ENCODE peak calls at places on chromosomes 6 and 20, in ten cellular contexts. One of them, this sample, is unnamed.

GRCh38 chr20:272718-273117 is 15.2 kb downstream of the DEFB132 start:
- DNase-seq in CD8-positive, alpha-beta memory T cell: no peak
- DNase-seq in epithelial cell of esophagus: no peak
- DNase-seq in type B pancreatic cell: no peak
- DNase-seq in non-pigmented ciliary epithelial cell: no peak
- DNase-seq in Right ventricle myocardium inferior: no peak
- DNase-seq in Calu3: no peak
- DNase-seq in cardiac fibroblast: no peak
- DNase-seq in NCI-H1436 treated with DMSO at 0.1 percent for 48 hours: no peak
- DNase-seq in activated gamma-delta T cell: no peak
- DNase-seq in this sample: no peak

GRCh38 chr20:33370296-33370695 is 31.0 kb downstream of the CDK5RAP1 start:
- DNase-seq in Calu3: no peak
- DNase-seq in Right ventricle myocardium inferior: no peak
- DNase-seq in cardiac fibroblast: peak; percentile 6
- DNase-seq in NCI-H1436 treated with DMSO at 0.1 percent for 48 hours: no peak
- DNase-seq in activated gamma-delta T cell: no peak
- DNase-seq in epithelial cell of esophagus: peak; percentile 44
- DNase-seq in CD8-positive, alpha-beta memory T cell: peak; percentile 76
- DNase-seq in non-pigmented ciliary epithelial cell: no peak
- DNase-seq in type B pancreatic cell: no peak
- DNase-seq in this sample: no peak

GRCh38 chr6:136921936-136922679 is at the start of gene SLC35D3:
- DNase-seq in non-pigmented ciliary epithelial cell: no peak
- DNase-seq in CD8-positive, alpha-beta memory T cell: no peak
- DNase-seq in NCI-H1436 treated with DMSO at 0.1 percent for 48 hours: no peak
- DNase-seq in Right ventricle myocardium inferior: no peak
- DNase-seq in cardiac fibroblast: peak; percentile 23
- DNase-seq in type B pancreatic cell: peak; percentile 71
- DNase-seq in activated gamma-delta T cell: no peak
- DNase-seq in Calu3: peak; percentile 9
- DNase-seq in epithelial cell of esophagus: peak; percentile 7
- DNase-seq in this sample: peak; percentile 61

GRCh38 chr20:4160761-4161305 is 145.5 kb upstream of the RNF24 start:
- DNase-seq in cardiac fibroblast: no peak
- DNase-seq in type B pancreatic cell: peak; percentile 79
- DNase-seq in NCI-H1436 treated with DMSO at 0.1 percent for 48 hours: no peak
- DNase-seq in epithelial cell of esophagus: peak; percentile 75
- DNase-seq in CD8-positive, alpha-beta memory T cell: no peak
- DNase-seq in Calu3: no peak
- DNase-seq in non-pigmented ciliary epithelial cell: no peak
- DNase-seq in activated gamma-delta T cell: peak; percentile 39
- DNase-seq in Right ventricle myocardium inferior: no peak
- DNase-seq in this sample: no peak

GRCh38 chr6:136958168-136958567 is 36.1 kb downstream of the SLC35D3 start:
- DNase-seq in type B pancreatic cell: no peak
- DNase-seq in activated gamma-delta T cell: no peak
- DNase-seq in CD8-positive, alpha-beta memory T cell: no peak
- DNase-seq in Calu3: no peak
- DNase-seq in cardiac fibroblast: no peak
- DNase-seq in non-pigmented ciliary epithelial cell: no peak
- DNase-seq in epithelial cell of esophagus: no peak
- DNase-seq in NCI-H1436 treated with DMSO at 0.1 percent for 48 hours: no peak
- DNase-seq in Right ventricle myocardium inferior: no peak
- DNase-seq in this sample: no peak

GRCh38 chr6:26045046-26045938 is 41.9 kb upstream of the HFE start:
- DNase-seq in cardiac fibroblast: peak; percentile 97
- DNase-seq in activated gamma-delta T cell: peak; percentile 22
- DNase-seq in NCI-H1436 treated with DMSO at 0.1 percent for 48 hours: peak; percentile 92
- DNase-seq in type B pancreatic cell: no peak
- DNase-seq in CD8-positive, alpha-beta memory T cell: peak; percentile 71
- DNase-seq in Right ventricle myocardium inferior: peak; percentile 70
- DNase-seq in non-pigmented ciliary epithelial cell: no peak
- DNase-seq in epithelial cell of esophagus: peak; percentile 92
- DNase-seq in Calu3: peak; percentile 81
- DNase-seq in this sample: peak; percentile 88

GRCh38 chr6:88629838-88630462 is 333.5 kb downstream of the RNGTT start:
- DNase-seq in non-pigmented ciliary epithelial cell: peak; percentile 6
- DNase-seq in Right ventricle myocardium inferior: no peak
- DNase-seq in type B pancreatic cell: no peak
- DNase-seq in activated gamma-delta T cell: no peak
- DNase-seq in epithelial cell of esophagus: no peak
- DNase-seq in NCI-H1436 treated with DMSO at 0.1 percent for 48 hours: no peak
- DNase-seq in Calu3: no peak
- DNase-seq in CD8-positive, alpha-beta memory T cell: no peak
- DNase-seq in cardiac fibroblast: no peak
- DNase-seq in this sample: no peak

GRCh38 chr20:54340667-54341081 is 132.8 kb downstream of the PFDN4 start:
- DNase-seq in non-pigmented ciliary epithelial cell: peak; percentile 61
- DNase-seq in cardiac fibroblast: peak; percentile 79
- DNase-seq in Right ventricle myocardium inferior: no peak
- DNase-seq in Calu3: no peak
- DNase-seq in NCI-H1436 treated with DMSO at 0.1 percent for 48 hours: no peak
- DNase-seq in epithelial cell of esophagus: no peak
- DNase-seq in activated gamma-delta T cell: no peak
- DNase-seq in CD8-positive, alpha-beta memory T cell: no peak
- DNase-seq in type B pancreatic cell: no peak
- DNase-seq in this sample: no peak

GRCh38 chr6:140811642-140812041 is 1321.1 kb upstream of the GJE1 start:
- DNase-seq in Right ventricle myocardium inferior: no peak
- DNase-seq in cardiac fibroblast: no peak
- DNase-seq in NCI-H1436 treated with DMSO at 0.1 percent for 48 hours: no peak
- DNase-seq in type B pancreatic cell: no peak
- DNase-seq in CD8-positive, alpha-beta memory T cell: no peak
- DNase-seq in Calu3: no peak
- DNase-seq in epithelial cell of esophagus: no peak
- DNase-seq in non-pigmented ciliary epithelial cell: no peak
- DNase-seq in activated gamma-delta T cell: no peak
- DNase-seq in this sample: no peak

GRCh38 chr20:35000922-35001595 is 45.4 kb downstream of the MYH7B start:
- DNase-seq in cardiac fibroblast: no peak
- DNase-seq in epithelial cell of esophagus: no peak
- DNase-seq in CD8-positive, alpha-beta memory T cell: no peak
- DNase-seq in Calu3: no peak
- DNase-seq in Right ventricle myocardium inferior: peak; percentile 47
- DNase-seq in non-pigmented ciliary epithelial cell: no peak
- DNase-seq in type B pancreatic cell: no peak
- DNase-seq in NCI-H1436 treated with DMSO at 0.1 percent for 48 hours: no peak
- DNase-seq in activated gamma-delta T cell: no peak
- DNase-seq in this sample: no peak

GRCh38 chr20:15515706-15516105 is 1057.5 kb downstream of the KIF16B start:
- DNase-seq in type B pancreatic cell: no peak
- DNase-seq in CD8-positive, alpha-beta memory T cell: no peak
- DNase-seq in Calu3: no peak
- DNase-seq in non-pigmented ciliary epithelial cell: no peak
- DNase-seq in activated gamma-delta T cell: no peak
- DNase-seq in Right ventricle myocardium inferior: no peak
- DNase-seq in epithelial cell of esophagus: no peak
- DNase-seq in cardiac fibroblast: no peak
- DNase-seq in NCI-H1436 treated with DMSO at 0.1 percent for 48 hours: no peak
- DNase-seq in this sample: no peak

GRCh38 chr6:155261146-155261900 is 2.5 kb upstream of the CLDN20 start:
- DNase-seq in Right ventricle myocardium inferior: no peak
- DNase-seq in cardiac fibroblast: no peak
- DNase-seq in Calu3: no peak
- DNase-seq in non-pigmented ciliary epithelial cell: no peak
- DNase-seq in type B pancreatic cell: no peak
- DNase-seq in epithelial cell of esophagus: no peak
- DNase-seq in CD8-positive, alpha-beta memory T cell: no peak
- DNase-seq in activated gamma-delta T cell: no peak
- DNase-seq in NCI-H1436 treated with DMSO at 0.1 percent for 48 hours: no peak
- DNase-seq in this sample: no peak

GRCh38 chr6:140252099-140252498 is 877.7 kb upstream of the CITED2 start:
- DNase-seq in epithelial cell of esophagus: peak; percentile 18
- DNase-seq in NCI-H1436 treated with DMSO at 0.1 percent for 48 hours: no peak
- DNase-seq in CD8-positive, alpha-beta memory T cell: no peak
- DNase-seq in activated gamma-delta T cell: no peak
- DNase-seq in non-pigmented ciliary epithelial cell: no peak
- DNase-seq in cardiac fibroblast: peak; percentile 32
- DNase-seq in Calu3: no peak
- DNase-seq in Right ventricle myocardium inferior: no peak
- DNase-seq in type B pancreatic cell: no peak
- DNase-seq in this sample: no peak

GRCh38 chr20:23436681-23437080 is 2.8 kb upstream of the CSTL1 start:
- DNase-seq in epithelial cell of esophagus: no peak
- DNase-seq in Calu3: no peak
- DNase-seq in non-pigmented ciliary epithelial cell: no peak
- DNase-seq in NCI-H1436 treated with DMSO at 0.1 percent for 48 hours: no peak
- DNase-seq in Right ventricle myocardium inferior: no peak
- DNase-seq in CD8-positive, alpha-beta memory T cell: no peak
- DNase-seq in activated gamma-delta T cell: no peak
- DNase-seq in cardiac fibroblast: no peak
- DNase-seq in type B pancreatic cell: no peak
- DNase-seq in this sample: no peak

GRCh38 chr20:23658989-23659609 is 21.3 kb upstream of the CST3 start:
- DNase-seq in Calu3: no peak
- DNase-seq in NCI-H1436 treated with DMSO at 0.1 percent for 48 hours: no peak
- DNase-seq in activated gamma-delta T cell: no peak
- DNase-seq in Right ventricle myocardium inferior: no peak
- DNase-seq in CD8-positive, alpha-beta memory T cell: no peak
- DNase-seq in non-pigmented ciliary epithelial cell: no peak
- DNase-seq in epithelial cell of esophagus: no peak
- DNase-seq in cardiac fibroblast: no peak
- DNase-seq in type B pancreatic cell: no peak
- DNase-seq in this sample: no peak

GRCh38 chr20:8756410-8756809 is 312.5 kb upstream of the PLCB4 start:
- DNase-seq in Right ventricle myocardium inferior: no peak
- DNase-seq in epithelial cell of esophagus: peak; percentile 70
- DNase-seq in cardiac fibroblast: peak; percentile 92
- DNase-seq in activated gamma-delta T cell: no peak
- DNase-seq in non-pigmented ciliary epithelial cell: peak; percentile 80
- DNase-seq in Calu3: no peak
- DNase-seq in CD8-positive, alpha-beta memory T cell: no peak
- DNase-seq in NCI-H1436 treated with DMSO at 0.1 percent for 48 hours: no peak
- DNase-seq in type B pancreatic cell: no peak
- DNase-seq in this sample: no peak

GRCh38 chr20:47749367-47749766 is 35.9 kb downstream of the SULF2 start:
- DNase-seq in CD8-positive, alpha-beta memory T cell: no peak
- DNase-seq in Calu3: no peak
- DNase-seq in non-pigmented ciliary epithelial cell: no peak
- DNase-seq in epithelial cell of esophagus: no peak
- DNase-seq in cardiac fibroblast: no peak
- DNase-seq in NCI-H1436 treated with DMSO at 0.1 percent for 48 hours: no peak
- DNase-seq in type B pancreatic cell: no peak
- DNase-seq in activated gamma-delta T cell: no peak
- DNase-seq in Right ventricle myocardium inferior: no peak
- DNase-seq in this sample: no peak

GRCh38 chr6:17845598-17845997 is 138.9 kb upstream of the NUP153 start:
- DNase-seq in CD8-positive, alpha-beta memory T cell: no peak
- DNase-seq in NCI-H1436 treated with DMSO at 0.1 percent for 48 hours: no peak
- DNase-seq in non-pigmented ciliary epithelial cell: no peak
- DNase-seq in Calu3: no peak
- DNase-seq in epithelial cell of esophagus: no peak
- DNase-seq in Right ventricle myocardium inferior: no peak
- DNase-seq in cardiac fibroblast: no peak
- DNase-seq in activated gamma-delta T cell: no peak
- DNase-seq in type B pancreatic cell: no peak
- DNase-seq in this sample: no peak

GRCh38 chr6:47147175-47147727 is 105.1 kb upstream of the ADGRF1 start:
- DNase-seq in epithelial cell of esophagus: no peak
- DNase-seq in activated gamma-delta T cell: no peak
- DNase-seq in NCI-H1436 treated with DMSO at 0.1 percent for 48 hours: no peak
- DNase-seq in type B pancreatic cell: no peak
- DNase-seq in non-pigmented ciliary epithelial cell: no peak
- DNase-seq in cardiac fibroblast: no peak
- DNase-seq in CD8-positive, alpha-beta memory T cell: no peak
- DNase-seq in Right ventricle myocardium inferior: no peak
- DNase-seq in Calu3: no peak
- DNase-seq in this sample: no peak

GRCh38 chr6:140602431-140602836 is 1228.0 kb upstream of the CITED2 start:
- DNase-seq in Right ventricle myocardium inferior: no peak
- DNase-seq in cardiac fibroblast: no peak
- DNase-seq in Calu3: no peak
- DNase-seq in activated gamma-delta T cell: no peak
- DNase-seq in epithelial cell of esophagus: no peak
- DNase-seq in CD8-positive, alpha-beta memory T cell: no peak
- DNase-seq in type B pancreatic cell: no peak
- DNase-seq in non-pigmented ciliary epithelial cell: no peak
- DNase-seq in NCI-H1436 treated with DMSO at 0.1 percent for 48 hours: no peak
- DNase-seq in this sample: no peak

GRCh38 chr6:22026160-22026678 is 270.6 kb downstream of the PRL start:
- DNase-seq in CD8-positive, alpha-beta memory T cell: no peak
- DNase-seq in Calu3: no peak
- DNase-seq in cardiac fibroblast: no peak
- DNase-seq in Right ventricle myocardium inferior: no peak
- DNase-seq in activated gamma-delta T cell: no peak
- DNase-seq in type B pancreatic cell: no peak
- DNase-seq in non-pigmented ciliary epithelial cell: no peak
- DNase-seq in NCI-H1436 treated with DMSO at 0.1 percent for 48 hours: no peak
- DNase-seq in epithelial cell of esophagus: no peak
- DNase-seq in this sample: no peak

GRCh38 chr20:3238616-3239025 is 369 bp downstream of the SLC4A11 start:
- DNase-seq in Right ventricle myocardium inferior: peak; percentile 56
- DNase-seq in Calu3: peak; percentile 42
- DNase-seq in activated gamma-delta T cell: no peak
- DNase-seq in cardiac fibroblast: peak; percentile 18
- DNase-seq in type B pancreatic cell: no peak
- DNase-seq in non-pigmented ciliary epithelial cell: no peak
- DNase-seq in NCI-H1436 treated with DMSO at 0.1 percent for 48 hours: no peak
- DNase-seq in epithelial cell of esophagus: peak; percentile 62
- DNase-seq in CD8-positive, alpha-beta memory T cell: peak; percentile 36
- DNase-seq in this sample: peak; percentile 66

GRCh38 chr20:23179766-23180403 is 93.8 kb upstream of the CD93 start:
- DNase-seq in epithelial cell of esophagus: no peak
- DNase-seq in NCI-H1436 treated with DMSO at 0.1 percent for 48 hours: no peak
- DNase-seq in Right ventricle myocardium inferior: no peak
- DNase-seq in cardiac fibroblast: peak; percentile 61
- DNase-seq in Calu3: no peak
- DNase-seq in activated gamma-delta T cell: no peak
- DNase-seq in type B pancreatic cell: no peak
- DNase-seq in non-pigmented ciliary epithelial cell: no peak
- DNase-seq in CD8-positive, alpha-beta memory T cell: no peak
- DNase-seq in this sample: no peak

GRCh38 chr20:8447262-8448120 is 315.4 kb downstream of the PLCB1 start:
- DNase-seq in activated gamma-delta T cell: no peak
- DNase-seq in cardiac fibroblast: no peak
- DNase-seq in Right ventricle myocardium inferior: no peak
- DNase-seq in epithelial cell of esophagus: no peak
- DNase-seq in type B pancreatic cell: no peak
- DNase-seq in non-pigmented ciliary epithelial cell: no peak
- DNase-seq in CD8-positive, alpha-beta memory T cell: no peak
- DNase-seq in Calu3: no peak
- DNase-seq in NCI-H1436 treated with DMSO at 0.1 percent for 48 hours: no peak
- DNase-seq in this sample: no peak

GRCh38 chr20:12798286-12798685 is 210.5 kb upstream of the SPTLC3 start:
- DNase-seq in activated gamma-delta T cell: no peak
- DNase-seq in NCI-H1436 treated with DMSO at 0.1 percent for 48 hours: no peak
- DNase-seq in epithelial cell of esophagus: no peak
- DNase-seq in Right ventricle myocardium inferior: no peak
- DNase-seq in type B pancreatic cell: no peak
- DNase-seq in CD8-positive, alpha-beta memory T cell: no peak
- DNase-seq in cardiac fibroblast: no peak
- DNase-seq in Calu3: no peak
- DNase-seq in non-pigmented ciliary epithelial cell: no peak
- DNase-seq in this sample: no peak

GRCh38 chr20:63321148-63321831 is 28.3 kb downstream of the COL20A1 start:
- DNase-seq in NCI-H1436 treated with DMSO at 0.1 percent for 48 hours: no peak
- DNase-seq in epithelial cell of esophagus: no peak
- DNase-seq in type B pancreatic cell: no peak
- DNase-seq in Calu3: no peak
- DNase-seq in non-pigmented ciliary epithelial cell: no peak
- DNase-seq in cardiac fibroblast: peak; percentile 42
- DNase-seq in CD8-positive, alpha-beta memory T cell: no peak
- DNase-seq in Right ventricle myocardium inferior: peak; percentile 89
- DNase-seq in activated gamma-delta T cell: no peak
- DNase-seq in this sample: no peak

GRCh38 chr6:119327810-119328209 is 21.8 kb downstream of the MAN1A1 start:
- DNase-seq in Right ventricle myocardium inferior: no peak
- DNase-seq in CD8-positive, alpha-beta memory T cell: no peak
- DNase-seq in non-pigmented ciliary epithelial cell: no peak
- DNase-seq in cardiac fibroblast: no peak
- DNase-seq in type B pancreatic cell: no peak
- DNase-seq in epithelial cell of esophagus: no peak
- DNase-seq in Calu3: no peak
- DNase-seq in NCI-H1436 treated with DMSO at 0.1 percent for 48 hours: no peak
- DNase-seq in activated gamma-delta T cell: no peak
- DNase-seq in this sample: no peak

GRCh38 chr6:447381-448165 is 56.0 kb downstream of the IRF4 start:
- DNase-seq in cardiac fibroblast: no peak
- DNase-seq in Calu3: no peak
- DNase-seq in Right ventricle myocardium inferior: no peak
- DNase-seq in non-pigmented ciliary epithelial cell: no peak
- DNase-seq in activated gamma-delta T cell: no peak
- DNase-seq in CD8-positive, alpha-beta memory T cell: no peak
- DNase-seq in type B pancreatic cell: no peak
- DNase-seq in epithelial cell of esophagus: no peak
- DNase-seq in NCI-H1436 treated with DMSO at 0.1 percent for 48 hours: no peak
- DNase-seq in this sample: no peak